ENCODE peak calls at places on chromosome 13, in ten cellular contexts. M, O, A, G, K, T, F, B, W and P are unnamed samples.

GRCh38 chr13:34657716-34658115 is 284.4 kb upstream of the NBEA start:
- DNase-seq in M (peak; percentile 21), O (peak; percentile 81), A (no peak), G (no peak), K (no peak), T (no peak), F (no peak), B (peak; percentile 28), W (no peak), P (no peak)

GRCh38 chr13:101698400-101698799 is 245.9 kb downstream of the ITGBL1 start:
- DNase-seq in M (no peak), O (peak; percentile 61), A (no peak), G (no peak), K (no peak), T (no peak), F (no peak), B (no peak), W (no peak), P (no peak)

GRCh38 chr13:93086329-93086728 is 140.3 kb upstream of the GPC6 start:
- DNase-seq in M (no peak), O (no peak), A (no peak), G (no peak), K (no peak), T (no peak), F (no peak), B (no peak), W (no peak), P (no peak)

GRCh38 chr13:113171250-113172125 is 13.0 kb downstream of the PROZ start:
- DNase-seq in M (no peak), O (no peak), A (no peak), G (no peak), K (no peak), T (no peak), F (no peak), B (no peak), W (no peak), P (no peak)

GRCh38 chr13:45691251-45691650 is 10.9 kb upstream of the CBY2 start:
- DNase-seq in M (no peak), O (no peak), A (no peak), G (no peak), K (no peak), T (no peak), F (no peak), B (no peak), W (no peak), P (no peak)

GRCh38 chr13:103805771-103806170 is 739.6 kb upstream of the SLC10A2 start:
- DNase-seq in M (no peak), O (no peak), A (no peak), G (no peak), K (no peak), T (no peak), F (no peak), B (no peak), W (no peak), P (no peak)

GRCh38 chr13:64910061-64910460 is 2320.1 kb downstream of the PCDH9 start:
- DNase-seq in M (no peak), O (no peak), A (no peak), G (no peak), K (no peak), T (no peak), F (no peak), B (no peak), W (no peak), P (no peak)

GRCh38 chr13:110396913-110397379 is 89.9 kb downstream of the COL4A2 start:
- DNase-seq in M (peak; percentile 94), O (peak; percentile 100), A (no peak), G (no peak), K (no peak), T (no peak), F (no peak), B (peak; percentile 99), W (no peak), P (no peak)